ENCODE peak calls at places on chromosomes 2 and 18, in seven cellular contexts. V is heart left ventricle; X is NCI-H69; K is skeletal muscle cell; D is activated CD4-positive, CD25-positive, alpha-beta regulatory T cell treated with anti-CD3 and anti-CD28 coated beads, Interleukin-2, amount 50 U/mL, for 16 hours; A is neural crest cell; H is transverse colon. G is an unnamed sample.
A peak's percentile ranks its signal among the peaks of the same experiment; 100 is the strongest.

GRCh38 chr2:18784245-18784644 is 194.9 kb upstream of the NT5C1B start:
- DNase-seq in K (no peak), V (no peak), A (no peak), X (no peak), D (no peak), H (no peak), G (no peak)

GRCh38 chr2:132815522-132815921 is 145.5 kb upstream of the LYPD1 start:
- DNase-seq in D (no peak), H (no peak), K (peak; percentile 82), V (no peak), X (no peak), A (no peak), G (no peak)

GRCh38 chr2:126916744-126917143 is 18.1 kb downstream of the TEX51 start:
- DNase-seq in D (no peak), K (no peak), A (no peak), H (no peak), X (no peak), V (no peak), G (no peak)

GRCh38 chr2:120473522-120474271 is 127.8 kb downstream of the INHBB start:
- DNase-seq in K (no peak), D (no peak), V (no peak), H (peak; percentile 38), X (no peak), A (no peak), G (no peak)

GRCh38 chr18:39480494-39481245 is 1915.1 kb upstream of the CELF4 start:
- DNase-seq in A (no peak), X (peak; percentile 63), H (no peak), V (no peak), K (no peak), D (no peak), G (peak; percentile 2)

GRCh38 chr2:199602271-199602895 is 144.6 kb upstream of the SATB2 start:
- DNase-seq in D (no peak), K (no peak), V (no peak), X (peak; percentile 79), H (peak; percentile 13), A (no peak), G (no peak)

GRCh38 chr2:135055182-135055786 is 3.2 kb downstream of the RAB3GAP1 start:
- DNase-seq in D (no peak), V (no peak), X (no peak), A (no peak), H (no peak), K (no peak), G (peak; percentile 20)

GRCh38 chr2:74941284-74941683 is 17.2 kb upstream of the POLE4 start:
- DNase-seq in K (no peak), A (no peak), H (no peak), X (no peak), D (no peak), V (no peak), G (no peak)

GRCh38 chr2:185811580-185811979 is 73.0 kb downstream of the FSIP2 start:
- DNase-seq in D (no peak), X (no peak), H (no peak), K (no peak), V (no peak), A (no peak), G (no peak)

GRCh38 chr2:58649746-58650145 is 408.6 kb upstream of the FANCL start:
- DNase-seq in H (no peak), A (no peak), V (no peak), X (peak; percentile 12), K (no peak), D (no peak), G (no peak)

GRCh38 chr2:58133395-58133794 is 86.8 kb downstream of the VRK2 start:
- DNase-seq in D (no peak), V (no peak), X (no peak), H (no peak), A (no peak), K (no peak), G (no peak)

GRCh38 chr2:162382283-162382682 is 38.4 kb downstream of the GCA start:
- DNase-seq in H (no peak), D (no peak), A (no peak), V (no peak), X (peak; percentile 40), K (no peak), G (no peak)

GRCh38 chr2:175205523-175205922 is 24.0 kb upstream of the ATP5MC3 start:
- DNase-seq in H (no peak), K (no peak), A (no peak), X (no peak), D (no peak), V (no peak), G (no peak)

GRCh38 chr2:209977386-209978239 is 24.8 kb upstream of the RPE start:
- DNase-seq in H (no peak), A (no peak), K (no peak), X (peak; percentile 34), D (no peak), V (no peak), G (peak; percentile 20)

GRCh38 chr2:149049142-149049541 is 10.6 kb downstream of the LYPD6B start:
- DNase-seq in A (no peak), H (no peak), K (no peak), X (no peak), V (no peak), D (no peak), G (no peak)

GRCh38 chr18:57542801-57543427 is 43.6 kb downstream of the FECH start:
- DNase-seq in A (no peak), X (peak; percentile 87), V (no peak), H (no peak), D (no peak), K (peak; percentile 34), G (peak; percentile 69)

G was measured in fibroblast of the conjunctiva.